ENCODE peak calls at places on chromosome 5, in four cellular contexts. One of them, this sample, is unnamed.

GRCh38 chr5:112434650-112435049 is 15.6 kb upstream of the EPB41L4A start:
- DNase-seq in cardiac muscle cell: no peak
- DNase-seq in brain microvascular endothelial cell: no peak
- DNase-seq in GM23338: no peak
- DNase-seq in this sample: no peak

GRCh38 chr5:108561416-108562204 is 179.7 kb upstream of the FBXL17 start:
- DNase-seq in cardiac muscle cell: peak
- DNase-seq in brain microvascular endothelial cell: no peak
- DNase-seq in GM23338: peak
- DNase-seq in this sample: no peak

GRCh38 chr5:137016783-137017324 is 482.3 kb downstream of the SPOCK1 start:
- DNase-seq in cardiac muscle cell: no peak
- DNase-seq in brain microvascular endothelial cell: no peak
- DNase-seq in GM23338: peak
- DNase-seq in this sample: no peak

GRCh38 chr5:138336952-138337684 is 948 bp upstream of the FAM53C start:
- DNase-seq in cardiac muscle cell: peak
- DNase-seq in brain microvascular endothelial cell: peak
- DNase-seq in GM23338: peak
- DNase-seq in this sample: peak

GRCh38 chr5:50352390-50352789 is 88.7 kb downstream of the EMB start:
- DNase-seq in cardiac muscle cell: no peak
- DNase-seq in brain microvascular endothelial cell: no peak
- DNase-seq in GM23338: peak
- DNase-seq in this sample: no peak

GRCh38 chr5:137621861-137622823 is 113.7 kb downstream of the KLHL3 start:
- DNase-seq in cardiac muscle cell: peak
- DNase-seq in brain microvascular endothelial cell: peak
- DNase-seq in GM23338: no peak
- DNase-seq in this sample: peak

GRCh38 chr5:67214713-67215591 is 18.4 kb upstream of the CD180 start:
- DNase-seq in cardiac muscle cell: no peak
- DNase-seq in brain microvascular endothelial cell: no peak
- DNase-seq in GM23338: no peak
- DNase-seq in this sample: peak

GRCh38 chr5:151040211-151040747 is 19.9 kb downstream of the GPX3 start:
- DNase-seq in cardiac muscle cell: peak
- DNase-seq in brain microvascular endothelial cell: no peak
- DNase-seq in GM23338: no peak
- DNase-seq in this sample: no peak

GRCh38 chr5:647727-648126 is 35.6 kb downstream of the CEP72 start:
- DNase-seq in cardiac muscle cell: no peak
- DNase-seq in brain microvascular endothelial cell: no peak
- DNase-seq in GM23338: no peak
- DNase-seq in this sample: peak

GRCh38 chr5:141807732-141808131 is 70.5 kb downstream of the PCDH1 start:
- DNase-seq in cardiac muscle cell: no peak
- DNase-seq in brain microvascular endothelial cell: no peak
- DNase-seq in GM23338: no peak
- DNase-seq in this sample: no peak

GRCh38 chr5:56480305-56481146 is 247.4 kb upstream of the ANKRD55 start:
- DNase-seq in cardiac muscle cell: peak
- DNase-seq in brain microvascular endothelial cell: peak
- DNase-seq in GM23338: peak
- DNase-seq in this sample: peak

GRCh38 chr5:165786073-165786472 is 2280.7 kb downstream of the MAT2B start:
- DNase-seq in cardiac muscle cell: no peak
- DNase-seq in brain microvascular endothelial cell: no peak
- DNase-seq in GM23338: no peak
- DNase-seq in this sample: no peak

GRCh38 chr5:140801494-140801841 is 611 bp downstream of the PCDHA3 start:
- DNase-seq in cardiac muscle cell: no peak
- DNase-seq in brain microvascular endothelial cell: no peak
- DNase-seq in GM23338: peak
- DNase-seq in this sample: no peak

GRCh38 chr5:95027151-95027721 is 257.7 kb downstream of the MCTP1 start:
- DNase-seq in cardiac muscle cell: no peak
- DNase-seq in brain microvascular endothelial cell: no peak
- DNase-seq in GM23338: no peak
- DNase-seq in this sample: no peak

GRCh38 chr5:14204785-14205321 is 61.7 kb downstream of the TRIO start:
- DNase-seq in cardiac muscle cell: peak
- DNase-seq in brain microvascular endothelial cell: peak
- DNase-seq in GM23338: peak
- DNase-seq in this sample: peak

GRCh38 chr5:176676361-176676824 is 29.1 kb downstream of the TSPAN17 start:
- DNase-seq in cardiac muscle cell: peak
- DNase-seq in brain microvascular endothelial cell: peak
- DNase-seq in GM23338: no peak
- DNase-seq in this sample: no peak
- H3K4me3 ChIP-seq in cardiac muscle cell: no peak
- H3K4me3 ChIP-seq in brain microvascular endothelial cell: no peak
- H3K4me3 ChIP-seq in GM23338: no peak
- H3K4me3 ChIP-seq in this sample: no peak

DNA sequence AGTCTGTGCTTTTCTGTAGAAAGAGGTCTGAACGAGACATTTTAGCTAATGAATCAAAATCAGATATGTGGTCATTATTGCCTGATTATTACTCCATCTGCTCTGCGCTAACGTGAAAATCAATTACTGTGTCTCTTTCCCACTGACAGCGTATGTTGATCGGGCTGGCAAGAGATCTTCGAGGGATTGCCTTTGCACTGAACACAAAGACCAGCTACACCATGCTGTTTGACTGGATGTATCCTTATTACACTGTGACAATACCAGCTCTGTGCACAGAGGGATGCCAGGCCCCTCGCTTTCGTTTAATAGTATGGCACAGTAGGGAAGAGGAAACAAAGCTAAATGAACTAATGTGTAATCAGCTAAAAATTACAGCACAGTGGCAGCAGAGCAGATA is 103.7 kb upstream of the TLX3 start:
- DNase-seq in cardiac muscle cell: no peak
- DNase-seq in brain microvascular endothelial cell: no peak
- DNase-seq in GM23338: no peak
- DNase-seq in this sample: no peak
- H3K4me3 ChIP-seq in cardiac muscle cell: no peak
- H3K4me3 ChIP-seq in brain microvascular endothelial cell: no peak
- H3K4me3 ChIP-seq in GM23338: no peak
- H3K4me3 ChIP-seq in this sample: no peak

GRCh38 chr5:96702503-96703383 is 40.6 kb downstream of the CAST start:
- DNase-seq in cardiac muscle cell: peak
- DNase-seq in brain microvascular endothelial cell: peak
- DNase-seq in GM23338: peak
- DNase-seq in this sample: peak

GRCh38 chr5:96706433-96707111 is 44.4 kb downstream of the CAST start:
- DNase-seq in cardiac muscle cell: no peak
- DNase-seq in brain microvascular endothelial cell: no peak
- DNase-seq in GM23338: no peak
- DNase-seq in this sample: no peak

GRCh38 chr5:96703384-96703910 is 41.3 kb downstream of the CAST start:
- DNase-seq in cardiac muscle cell: peak
- DNase-seq in brain microvascular endothelial cell: no peak
- DNase-seq in GM23338: peak
- DNase-seq in this sample: no peak

GRCh38 chr5:96708600-96708999 is 46.4 kb downstream of the CAST start:
- DNase-seq in cardiac muscle cell: no peak
- DNase-seq in brain microvascular endothelial cell: no peak
- DNase-seq in GM23338: no peak
- DNase-seq in this sample: no peak

GRCh38 chr5:96703985-96704384 is 41.8 kb downstream of the CAST start:
- DNase-seq in cardiac muscle cell: no peak
- DNase-seq in brain microvascular endothelial cell: no peak
- DNase-seq in GM23338: no peak
- DNase-seq in this sample: no peak
- H3K4me3 ChIP-seq in cardiac muscle cell: peak
- H3K4me3 ChIP-seq in brain microvascular endothelial cell: peak
- H3K4me3 ChIP-seq in GM23338: peak
- H3K4me3 ChIP-seq in this sample: peak

DNA sequence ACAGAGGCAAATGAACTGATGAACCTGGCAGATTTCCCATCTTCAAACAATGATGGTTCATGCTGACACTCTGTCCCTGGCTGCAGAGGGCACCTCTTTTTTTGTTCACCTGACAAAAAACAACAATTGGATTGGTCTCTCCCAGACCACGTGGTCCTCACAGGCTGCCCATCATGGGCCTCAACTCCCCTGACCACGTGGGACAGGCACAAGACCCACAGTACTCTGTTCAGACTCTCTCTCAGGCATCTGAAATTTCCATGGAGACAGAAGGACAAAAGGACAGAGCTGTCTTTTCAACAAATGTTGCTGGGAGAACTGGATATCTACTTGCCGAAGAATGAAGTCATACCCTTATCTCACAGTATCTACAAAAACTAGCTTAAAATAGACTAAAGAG is 12.1 kb upstream of the DRD1 start:
- DNase-seq in cardiac muscle cell: no peak
- DNase-seq in brain microvascular endothelial cell: no peak
- DNase-seq in GM23338: no peak
- DNase-seq in this sample: no peak
- H3K4me3 ChIP-seq in cardiac muscle cell: no peak
- H3K4me3 ChIP-seq in brain microvascular endothelial cell: no peak
- H3K4me3 ChIP-seq in GM23338: no peak
- H3K4me3 ChIP-seq in this sample: no peak

GRCh38 chr5:154284433-154284832 is 93.9 kb downstream of the GALNT10 start:
- DNase-seq in cardiac muscle cell: no peak
- DNase-seq in brain microvascular endothelial cell: no peak
- DNase-seq in GM23338: no peak
- DNase-seq in this sample: no peak
- H3K4me3 ChIP-seq in cardiac muscle cell: no peak
- H3K4me3 ChIP-seq in brain microvascular endothelial cell: no peak
- H3K4me3 ChIP-seq in GM23338: no peak
- H3K4me3 ChIP-seq in this sample: no peak

DNA sequence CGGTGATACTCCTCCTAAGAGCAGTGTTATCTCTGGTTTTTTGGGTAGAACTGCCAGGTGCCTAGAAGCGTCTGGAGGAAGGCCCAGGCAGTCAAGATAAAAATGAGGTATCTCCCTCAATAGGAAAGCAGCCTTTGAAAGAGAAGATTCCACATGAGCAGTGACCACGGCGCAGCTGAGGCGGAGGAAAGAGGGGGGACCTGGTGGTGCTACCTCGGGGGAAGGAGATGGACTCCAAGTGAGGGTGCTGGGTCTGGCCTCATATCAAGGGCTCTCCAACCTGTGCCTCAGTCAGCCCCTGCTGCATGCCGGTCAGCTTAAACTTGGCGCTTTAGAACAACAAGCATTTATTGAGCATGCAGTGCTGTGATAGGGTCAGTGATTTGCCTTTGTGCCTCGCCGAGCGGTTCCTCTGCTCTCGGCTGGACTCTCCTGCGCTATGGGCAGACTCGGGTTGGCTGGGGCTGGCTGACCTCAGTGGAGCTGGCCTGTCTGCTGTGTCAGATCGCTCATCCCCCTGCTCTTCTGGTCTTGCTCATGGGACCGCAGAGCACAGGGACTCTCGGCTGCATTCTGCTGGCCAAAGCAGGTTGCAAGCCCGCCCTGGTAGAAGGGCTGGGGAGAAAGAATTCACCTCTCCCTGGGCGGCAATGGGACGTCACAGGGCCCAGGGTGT is 121.1 kb upstream of the IRX4 start:
- DNase-seq in cardiac muscle cell: no peak
- DNase-seq in brain microvascular endothelial cell: no peak
- DNase-seq in GM23338: no peak
- DNase-seq in this sample: no peak
- H3K4me3 ChIP-seq in cardiac muscle cell: no peak
- H3K4me3 ChIP-seq in brain microvascular endothelial cell: no peak
- H3K4me3 ChIP-seq in GM23338: no peak
- H3K4me3 ChIP-seq in this sample: no peak

GRCh38 chr5:53604309-53604708 is 43.9 kb downstream of the NDUFS4 start:
- DNase-seq in cardiac muscle cell: no peak
- DNase-seq in brain microvascular endothelial cell: no peak
- DNase-seq in GM23338: no peak
- DNase-seq in this sample: no peak
- H3K4me3 ChIP-seq in cardiac muscle cell: no peak
- H3K4me3 ChIP-seq in brain microvascular endothelial cell: no peak
- H3K4me3 ChIP-seq in GM23338: no peak
- H3K4me3 ChIP-seq in this sample: no peak

DNA sequence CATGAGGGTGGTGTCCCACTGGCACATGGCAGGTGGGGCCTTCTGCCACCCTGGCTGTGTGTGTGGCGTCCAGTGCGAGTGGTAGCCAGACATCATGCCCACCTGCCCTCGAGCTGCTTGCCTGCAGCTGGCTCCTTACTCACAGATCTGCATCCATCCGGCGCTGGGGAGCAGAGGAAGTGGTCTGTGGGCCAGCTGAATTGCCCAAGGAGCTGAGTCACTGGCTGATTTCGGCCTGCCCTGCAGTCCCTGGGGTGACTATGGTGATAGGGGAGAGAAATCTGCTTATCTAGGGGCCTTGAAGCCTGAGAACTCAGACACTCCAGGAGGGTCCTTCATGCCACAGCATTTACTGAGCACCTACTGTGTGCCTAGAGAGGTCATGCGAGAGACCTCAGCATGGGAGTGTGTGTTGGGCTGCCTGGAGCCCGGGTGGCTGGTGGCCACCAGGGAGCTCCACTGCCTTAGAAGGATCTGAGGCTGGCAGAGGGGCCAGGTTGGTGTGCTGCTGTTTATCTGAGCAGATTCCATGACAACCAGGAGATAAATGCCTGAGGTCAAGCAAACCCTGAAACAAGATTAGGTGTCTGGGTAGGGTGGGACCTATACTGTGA is 57.1 kb downstream of the SLC22A5 start:
- DNase-seq in cardiac muscle cell: peak
- DNase-seq in brain microvascular endothelial cell: peak
- DNase-seq in GM23338: peak
- DNase-seq in this sample: peak
- H3K4me3 ChIP-seq in cardiac muscle cell: no peak
- H3K4me3 ChIP-seq in brain microvascular endothelial cell: peak
- H3K4me3 ChIP-seq in GM23338: no peak
- H3K4me3 ChIP-seq in this sample: no peak

DNA sequence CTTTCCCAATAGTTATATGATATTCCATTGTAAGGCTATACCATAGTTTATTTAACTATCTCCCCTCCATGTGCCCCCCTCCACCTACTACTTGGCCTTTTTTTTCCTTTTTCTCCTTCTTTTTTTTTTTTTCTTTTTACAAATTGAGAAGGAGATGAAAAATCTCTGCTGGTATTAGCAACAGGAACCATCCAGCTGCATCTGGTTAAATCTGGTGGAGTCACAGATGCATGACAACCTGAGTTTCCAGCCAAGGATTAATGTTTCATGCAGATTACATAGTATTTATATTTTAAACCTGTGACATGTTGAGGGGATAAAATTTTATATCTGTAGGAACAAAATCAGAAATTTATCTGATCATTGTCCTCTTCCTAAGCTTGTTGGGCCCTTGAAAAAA is 128.5 kb upstream of the IQGAP2 start:
- DNase-seq in cardiac muscle cell: no peak
- DNase-seq in brain microvascular endothelial cell: no peak
- DNase-seq in GM23338: no peak
- DNase-seq in this sample: no peak
- H3K4me3 ChIP-seq in cardiac muscle cell: no peak
- H3K4me3 ChIP-seq in brain microvascular endothelial cell: no peak
- H3K4me3 ChIP-seq in GM23338: no peak
- H3K4me3 ChIP-seq in this sample: no peak

This sample was measured in sigmoid colon.